ENCODE peak calls at places on chromosomes 13 and 19, in seven cellular contexts. W is tibial artery, V is thyroid gland, I is vagina, T is left ventricle myocardium inferior, X is heart right ventricle, Q is A673. J is an unnamed sample. For H3K27me3 and H3K4me1, the result is how much of the 10 kb centered on the place peaks cover.

GRCh38 chr13:102856603-102857002 is 10.8 kb downstream of the ERCC5 start:
- DNase-seq in W (no peak), V (no peak), I (no peak), T (peak), X (peak), Q (no peak), J (no peak)

GRCh38 chr13:22154041-22154440 is 483.2 kb downstream of the FGF9 start:
- DNase-seq in W (no peak), V (no peak), I (no peak), T (no peak), X (no peak), Q (no peak), J (no peak)

GRCh38 chr19:32168111-32168510 is 177.3 kb upstream of the ZNF507 start:
- DNase-seq in W (no peak), V (no peak), I (peak), T (no peak), X (no peak), Q (no peak), J (no peak)

GRCh38 chr13:27619711-27620376 is 485 bp downstream of the LNX2 start:
- DNase-seq in W (peak), V (peak), I (no peak), T (peak), X (peak), Q (peak), J (no peak)

GRCh38 chr19:51714848-51715247 is 8.9 kb downstream of the HAS1 start:
- DNase-seq in W (no peak), V (no peak), I (no peak), T (no peak), X (no peak), Q (no peak), J (no peak)

GRCh38 chr19:28444371-28444770 is 768.6 kb downstream of the UQCRFS1 start:
- DNase-seq in W (no peak), V (no peak), I (no peak), T (no peak), X (no peak), Q (no peak), J (no peak)

GRCh38 chr13:41589434-41589833 is 132.1 kb downstream of the RGCC start:
- DNase-seq in W (no peak), V (no peak), I (no peak), T (no peak), X (no peak), Q (no peak), J (no peak)

GRCh38 chr19:47239610-47240296 is 8.8 kb upstream of the BBC3 start:
- DNase-seq in W (peak), V (peak), I (no peak), T (peak), X (no peak), Q (peak), J (peak)

GRCh38 chr19:50896591-50897190 is 14.5 kb downstream of the KLK4 start:
- DNase-seq in W (peak), V (peak), I (no peak), T (no peak), X (no peak), Q (no peak), J (no peak)

GRCh38 chr19:45250832-45251451 is at the start of gene MARK4:
- DNase-seq in W (peak), V (peak), I (no peak), T (peak), X (peak), Q (peak), J (peak)

GRCh38 chr13:110390572-110390971 is 83.5 kb downstream of the COL4A2 start:
- DNase-seq in W (no peak), V (no peak), I (no peak), T (no peak), X (no peak), Q (no peak), J (no peak)

GRCh38 chr19:14135355-14135754 is 1.0 kb downstream of the ASF1B start:
- DNase-seq in W (no peak), V (no peak), I (no peak), T (no peak), X (no peak), Q (no peak), J (no peak)

GRCh38 chr13:52387721-52388120 is 18.3 kb downstream of the THSD1 start:
- DNase-seq in W (no peak), V (no peak), I (no peak), T (no peak), X (no peak), Q (no peak), J (no peak)
- H3K27me3 ChIP-seq in W (under half), V (under half), I (under half), T (under half), X (under half), Q (under half), J (under half)

GRCh38 chr19:1931445-1931844 is 9.5 kb upstream of the CSNK1G2 start:
- DNase-seq in W (no peak), V (no peak), I (no peak), T (no peak), X (no peak), Q (no peak), J (no peak)

GRCh38 chr19:1933245-1933644 is 7.7 kb upstream of the CSNK1G2 start:
- DNase-seq in W (no peak), V (no peak), I (no peak), T (no peak), X (no peak), Q (no peak), J (no peak)

GRCh38 chr19:1932395-1932794 is 8.6 kb upstream of the CSNK1G2 start:
- DNase-seq in W (no peak), V (no peak), I (no peak), T (no peak), X (no peak), Q (no peak), J (no peak)

GRCh38 chr19:1925544-1925943 is 15.4 kb upstream of the CSNK1G2 start:
- DNase-seq in W (no peak), V (no peak), I (no peak), T (no peak), X (no peak), Q (no peak), J (no peak)

GRCh38 chr19:1929051-1929742 is 11.8 kb upstream of the CSNK1G2 start:
- DNase-seq in W (peak), V (peak), I (no peak), T (peak), X (peak), Q (peak), J (peak)
- H3K4me3 ChIP-seq in W (peak), V (no peak), I (peak), T (peak), X (peak), Q (peak), J (no peak)

GRCh38 chr19:55308281-55308680 is 16.9 kb downstream of the TMEM150B start:
- DNase-seq in W (no peak), V (no peak), I (no peak), T (no peak), X (no peak), Q (no peak), J (no peak)
- H3K4me1 ChIP-seq in W (under half), V (under half), I (under half), T (under half), X (under half), Q (under half), J (under half)

GRCh38 chr19:41927810-41928192 is 448 bp downstream of the ERFL start:
- DNase-seq in W (no peak), V (no peak), I (no peak), T (no peak), X (no peak), Q (no peak), J (no peak)
- H3K27me3 ChIP-seq in W (half or more), V (under half), I (under half), T (half or more), X (half or more), Q (under half), J (under half)

J was measured in CD4-positive, alpha-beta memory T cell.